ENCODE peak calls at places on chromosomes 1 and 21, in four cellular contexts. G, E, S and Q are unnamed samples.

GRCh38 chr1:56550132-56550531 is 29.2 kb downstream of the PLPP3 start:
- DNase-seq in G (peak; percentile 56), E (no peak), S (no peak), Q (no peak)

GRCh38 chr1:213409971-213410370 is 358.9 kb downstream of the RPS6KC1 start:
- DNase-seq in G (no peak), E (no peak), S (no peak), Q (no peak)

GRCh38 chr1:35185200-35185599 is 7.7 kb downstream of the SFPQ start:
- DNase-seq in G (no peak), E (no peak), S (no peak), Q (no peak)

GRCh38 chr1:8421721-8422120 is 103.8 kb downstream of the SLC45A1 start:
- DNase-seq in G (peak; percentile 67), E (no peak), S (no peak), Q (peak; percentile 47)

GRCh38 chr1:25033828-25034451 is 103.9 kb upstream of the RUNX3 start:
- DNase-seq in G (no peak), E (peak; percentile 17), S (no peak), Q (no peak)

GRCh38 chr1:199955235-199955634 is 72.3 kb upstream of the NR5A2 start:
- DNase-seq in G (no peak), E (no peak), S (no peak), Q (no peak)

GRCh38 chr1:244353572-244354091 is 98.1 kb downstream of the ADSS2 start:
- DNase-seq in G (peak; percentile 9), E (no peak), S (peak; percentile 50), Q (peak; percentile 98)

GRCh38 chr1:155038602-155039307 is 5.1 kb downstream of the DCST1 start:
- DNase-seq in G (no peak), E (no peak), S (no peak), Q (peak; percentile 68)

GRCh38 chr1:206911064-206911663 is 10.6 kb downstream of the FCMR start:
- DNase-seq in G (peak; percentile 63), E (no peak), S (peak; percentile 67), Q (peak; percentile 82)

GRCh38 chr1:44970317-44970716 is 16.1 kb downstream of the EIF2B3 start:
- DNase-seq in G (no peak), E (no peak), S (no peak), Q (peak; percentile 67)

GRCh38 chr21:15732290-15732995 is 2.7 kb downstream of the USP25 start:
- DNase-seq in G (peak; percentile 6), E (no peak), S (no peak), Q (peak; percentile 43)

GRCh38 chr21:45255381-45256020 is 32.2 kb downstream of the POFUT2 start:
- DNase-seq in G (no peak), E (no peak), S (no peak), Q (no peak)

GRCh38 chr1:229204863-229205777 is 65.8 kb upstream of the RAB4A start:
- DNase-seq in G (peak; percentile 84), E (no peak), S (no peak), Q (peak; percentile 14)

GRCh38 chr1:172460177-172460576 is 16.3 kb upstream of the PIGC start:
- DNase-seq in G (no peak), E (no peak), S (no peak), Q (no peak)

GRCh38 chr1:65229201-65229600 is 80.1 kb upstream of the DNAJC6 start:
- DNase-seq in G (no peak), E (no peak), S (no peak), Q (no peak)

GRCh38 chr21:15904389-15904788 is 174.6 kb downstream of the USP25 start:
- DNase-seq in G (no peak), E (no peak), S (no peak), Q (no peak)

GRCh38 chr1:228044961-228045360 is 37.5 kb upstream of the ARF1 start:
- DNase-seq in G (no peak), E (no peak), S (no peak), Q (no peak)

GRCh38 chr1:201816309-201816849 is 12.6 kb upstream of the IPO9 start:
- DNase-seq in G (no peak), E (no peak), S (no peak), Q (no peak)

GRCh38 chr1:25528881-25529517 is 14.4 kb upstream of the LDLRAP1 start:
- DNase-seq in G (no peak), E (no peak), S (no peak), Q (no peak)

GRCh38 chr1:65230741-65231439 is 78.5 kb upstream of the DNAJC6 start:
- DNase-seq in G (no peak), E (no peak), S (no peak), Q (no peak)

GRCh38 chr21:35326677-35327076 is 277.6 kb upstream of the RUNX1 start:
- DNase-seq in G (no peak), E (no peak), S (no peak), Q (no peak)

GRCh38 chr1:54107131-54107530 is 45.7 kb downstream of the CDCP2 start:
- DNase-seq in G (no peak), E (no peak), S (peak; percentile 22), Q (peak; percentile 56)

GRCh38 chr1:22428672-22429071 is 23.0 kb upstream of the ZBTB40 start:
- DNase-seq in G (peak; percentile 69), E (no peak), S (peak; percentile 66), Q (peak; percentile 81)

GRCh38 chr1:87647436-87648177 is 318.9 kb downstream of the LMO4 start:
- DNase-seq in G (no peak), E (no peak), S (no peak), Q (no peak)